ENCODE peak calls at places on chromosomes 7 and 10, in nine cellular contexts. O is EL, U is T-helper 2 cell, I is fibroblast of the aortic adventitia, A is left ventricle myocardium inferior, N is astrocyte, G is hippocampal formation, K is BJ, F is T-cell. L is an unnamed sample.

GRCh38 chr7:137579913-137580640 is 236.5 kb upstream of the PTN start:
- DNase-seq in O (peak), U (no peak), I (peak), A (no peak), N (peak), G (no peak), K (peak), F (no peak), L (no peak)

GRCh38 chr10:21334891-21335696 is 190.4 kb downstream of the SKIDA1 start:
- DNase-seq in O (peak), U (no peak), I (peak), A (peak), N (peak), G (no peak), K (peak), F (no peak), L (no peak)

GRCh38 chr10:109962247-109962646 is 38.9 kb upstream of the XPNPEP1 start:
- DNase-seq in O (no peak), U (no peak), I (peak), A (no peak), N (peak), G (no peak), K (no peak), F (no peak), L (no peak)

GRCh38 chr10:31706921-31707571 is 221.6 kb downstream of the ARHGAP12 start:
- DNase-seq in O (no peak), U (no peak), I (peak), A (peak), N (no peak), G (no peak), K (no peak), F (no peak), L (no peak)

GRCh38 chr7:27636326-27637006 is 26.2 kb downstream of the HIBADH start:
- DNase-seq in O (no peak), U (no peak), I (peak), A (no peak), N (no peak), G (no peak), K (no peak), F (no peak), L (no peak)

GRCh38 chr7:42880392-42880791 is 31.5 kb downstream of the C7orf25 start:
- DNase-seq in O (no peak), U (no peak), I (no peak), A (no peak), N (no peak), G (no peak), K (no peak), F (no peak), L (no peak)

GRCh38 chr10:28842321-28842720 is 165.0 kb downstream of the BAMBI start:
- DNase-seq in O (peak), U (no peak), I (peak), A (no peak), N (peak), G (no peak), K (peak), F (no peak), L (no peak)

GRCh38 chr7:4237296-4238235 is 444.5 kb upstream of the FOXK1 start:
- DNase-seq in O (no peak), U (no peak), I (no peak), A (no peak), N (no peak), G (no peak), K (no peak), F (no peak), L (no peak)

GRCh38 chr7:134428942-134429341 is 30.0 kb downstream of the AKR1B1 start:
- DNase-seq in O (no peak), U (no peak), I (no peak), A (no peak), N (no peak), G (no peak), K (no peak), F (no peak), L (no peak)

GRCh38 chr7:103637080-103637479 is 191.1 kb upstream of the SLC26A5 start:
- DNase-seq in O (peak), U (no peak), I (peak), A (no peak), N (peak), G (no peak), K (peak), F (no peak), L (no peak)

GRCh38 chr7:155815332-155816191 is 3.3 kb upstream of the SHH start:
- DNase-seq in O (peak), U (peak), I (peak), A (no peak), N (no peak), G (no peak), K (no peak), F (peak), L (peak)

GRCh38 chr7:437293-438280 is 82.1 kb downstream of the PDGFA start:
- DNase-seq in O (no peak), U (no peak), I (no peak), A (no peak), N (no peak), G (peak), K (no peak), F (no peak), L (no peak)

GRCh38 chr7:70640266-70640833 is 491.6 kb upstream of the GALNT17 start:
- DNase-seq in O (peak), U (no peak), I (peak), A (no peak), N (peak), G (no peak), K (no peak), F (no peak), L (no peak)

GRCh38 chr7:155490697-155491628 is 33.0 kb downstream of the EN2 start:
- DNase-seq in O (peak), U (peak), I (peak), A (peak), N (no peak), G (peak), K (no peak), F (no peak), L (peak)

GRCh38 chr10:48759113-48759901 is 74.6 kb downstream of the WDFY4 start:
- DNase-seq in O (no peak), U (no peak), I (no peak), A (no peak), N (no peak), G (no peak), K (no peak), F (no peak), L (no peak)

GRCh38 chr7:2219136-2219535 is 13.6 kb downstream of the MAD1L1 start:
- DNase-seq in O (no peak), U (no peak), I (no peak), A (no peak), N (no peak), G (no peak), K (no peak), F (no peak), L (no peak)

GRCh38 chr7:149285581-149285975 is 23.6 kb downstream of the ZNF783 start:
- DNase-seq in O (peak), U (no peak), I (peak), A (peak), N (peak), G (no peak), K (no peak), F (no peak), L (no peak)

GRCh38 chr7:80335473-80336232 is 176.2 kb downstream of the GNAT3 start:
- DNase-seq in O (no peak), U (no peak), I (no peak), A (no peak), N (no peak), G (no peak), K (no peak), F (no peak), L (no peak)

GRCh38 chr7:140041626-140042385 is 20.9 kb downstream of the PARP12 start:
- DNase-seq in O (peak), U (no peak), I (peak), A (no peak), N (peak), G (no peak), K (no peak), F (no peak), L (no peak)

GRCh38 chr7:2732959-2733584 is 45.1 kb downstream of the AMZ1 start:
- DNase-seq in O (peak), U (no peak), I (peak), A (peak), N (peak), G (no peak), K (no peak), F (no peak), L (no peak)

GRCh38 chr10:91313761-91314520 is 93.5 kb downstream of the PCGF5 start:
- DNase-seq in O (peak), U (no peak), I (peak), A (no peak), N (peak), G (no peak), K (no peak), F (no peak), L (no peak)

GRCh38 chr7:132869166-132869861 is 212.6 kb downstream of the CHCHD3 start:
- DNase-seq in O (peak), U (no peak), I (no peak), A (no peak), N (no peak), G (no peak), K (peak), F (no peak), L (no peak)

GRCh38 chr10:70672165-70672992 is at the start of gene ADAMTS14:
- DNase-seq in O (peak), U (peak), I (peak), A (peak), N (peak), G (peak), K (no peak), F (no peak), L (peak)

GRCh38 chr10:86170255-86171153 is 196.1 kb downstream of the GRID1 start:
- DNase-seq in O (no peak), U (no peak), I (no peak), A (no peak), N (no peak), G (no peak), K (no peak), F (no peak), L (no peak)

GRCh38 chr7:96300981-96301380 is 20.9 kb downstream of the SLC25A13 start:
- DNase-seq in O (no peak), U (no peak), I (no peak), A (no peak), N (no peak), G (no peak), K (peak), F (no peak), L (no peak)

GRCh38 chr7:50751136-50751535 is 31.6 kb downstream of the GRB10 start:
- DNase-seq in O (no peak), U (no peak), I (no peak), A (no peak), N (no peak), G (no peak), K (no peak), F (no peak), L (no peak)

GRCh38 chr7:158662610-158663427 is 41.8 kb downstream of the NCAPG2 start:
- DNase-seq in O (no peak), U (peak), I (peak), A (peak), N (no peak), G (no peak), K (no peak), F (no peak), L (no peak)

L was measured in immature natural killer cell.